ENCODE peak calls at places on chromosomes 11 and 22, in nine cellular contexts. Z, U, W, J, I, G, S, V and T are unnamed samples.

GRCh38 chr22:48957311-48957986 is 870.2 kb downstream of the BRD1 start:
- DNase-seq in Z (peak), U (no peak), W (no peak), J (no peak), I (no peak), G (no peak), S (no peak), V (no peak), T (no peak)

GRCh38 chr22:24553597-24554315 is 1.2 kb downstream of the GUCD1 start:
- DNase-seq in Z (no peak), U (no peak), W (peak), J (no peak), I (peak), G (no peak), S (no peak), V (no peak), T (peak)

GRCh38 chr11:118820412-118821357 is 29.7 kb upstream of the DDX6 start:
- DNase-seq in Z (peak), U (no peak), W (peak), J (peak), I (peak), G (peak), S (no peak), V (no peak), T (peak)

GRCh38 chr11:119739975-119740374 is 11.0 kb upstream of the NECTIN1 start:
- DNase-seq in Z (no peak), U (no peak), W (no peak), J (no peak), I (no peak), G (no peak), S (no peak), V (no peak), T (no peak)

GRCh38 chr22:24066260-24066659 is 55.2 kb downstream of the CABIN1 start:
- DNase-seq in Z (no peak), U (no peak), W (no peak), J (no peak), I (no peak), G (no peak), S (no peak), V (no peak), T (peak)

GRCh38 chr11:82927264-82927880 is 25.8 kb downstream of the DDIAS start:
- DNase-seq in Z (no peak), U (peak), W (peak), J (peak), I (no peak), G (peak), S (peak), V (peak), T (peak)

GRCh38 chr11:72069787-72070251 is 10.5 kb downstream of the NUMA1 start:
- DNase-seq in Z (peak), U (peak), W (peak), J (peak), I (no peak), G (peak), S (peak), V (no peak), T (peak)

GRCh38 chr22:49765951-49766350 is 61.7 kb downstream of the BRD1 start:
- DNase-seq in Z (no peak), U (no peak), W (no peak), J (no peak), I (no peak), G (no peak), S (no peak), V (no peak), T (no peak)

GRCh38 chr11:31821779-31822574 is 10.9 kb upstream of the PAX6 start:
- DNase-seq in Z (no peak), U (no peak), W (no peak), J (no peak), I (no peak), G (no peak), S (no peak), V (no peak), T (no peak)

GRCh38 chr22:48576333-48577013 is 1251.2 kb downstream of the BRD1 start:
- DNase-seq in Z (peak), U (no peak), W (peak), J (no peak), I (no peak), G (no peak), S (no peak), V (no peak), T (peak)

GRCh38 chr11:2762451-2762850 is 62.7 kb upstream of the KCNQ1OT1 start:
- DNase-seq in Z (no peak), U (no peak), W (no peak), J (no peak), I (peak), G (no peak), S (no peak), V (no peak), T (no peak)

GRCh38 chr11:13152736-13153541 is 124.7 kb upstream of the BMAL1 start:
- DNase-seq in Z (no peak), U (no peak), W (peak), J (peak), I (no peak), G (no peak), S (peak), V (no peak), T (peak)

GRCh38 chr11:31325162-31325561 is 44.4 kb downstream of the DCDC1 start:
- DNase-seq in Z (no peak), U (no peak), W (peak), J (peak), I (no peak), G (no peak), S (peak), V (no peak), T (peak)

GRCh38 chr11:12705874-12706273 is 31.7 kb downstream of the TEAD1 start:
- DNase-seq in Z (no peak), U (no peak), W (no peak), J (no peak), I (no peak), G (no peak), S (peak), V (no peak), T (no peak)

GRCh38 chr22:47173535-47174021 is 411.1 kb downstream of the TBC1D22A start:
- DNase-seq in Z (no peak), U (no peak), W (no peak), J (no peak), I (no peak), G (no peak), S (no peak), V (no peak), T (no peak)

GRCh38 chr11:102111011-102111786 is 952 bp downstream of the YAP1 start:
- DNase-seq in Z (peak), U (no peak), W (peak), J (peak), I (no peak), G (peak), S (peak), V (no peak), T (peak)

GRCh38 chr22:38309614-38310517 is 7.4 kb downstream of the CSNK1E start:
- DNase-seq in Z (no peak), U (no peak), W (no peak), J (no peak), I (no peak), G (no peak), S (no peak), V (no peak), T (no peak)

GRCh38 chr11:112454841-112455240 is 194.2 kb upstream of the PLET1 start:
- DNase-seq in Z (no peak), U (no peak), W (no peak), J (no peak), I (no peak), G (no peak), S (no peak), V (no peak), T (no peak)

GRCh38 chr11:64577202-64577601 is 13.8 kb upstream of the SLC22A12 start:
- DNase-seq in Z (no peak), U (no peak), W (no peak), J (no peak), I (no peak), G (no peak), S (no peak), V (no peak), T (no peak)

GRCh38 chr22:50674606-50675552 is 2.3 kb downstream of the SHANK3 start:
- DNase-seq in Z (peak), U (no peak), W (peak), J (peak), I (peak), G (peak), S (peak), V (peak), T (peak)

GRCh38 chr11:107858217-107859070 is at the start of gene SLC35F2:
- DNase-seq in Z (peak), U (no peak), W (peak), J (peak), I (peak), G (peak), S (peak), V (peak), T (peak)